ENCODE peak calls at places on chromosome 12, in seven cellular contexts. T is epithelial cell of prostate; F is RPMI7951; Z is activated CD4-positive, alpha-beta T cell treated with anti-CD3 and anti-CD28 coated beads for 48 hours; V is NCI-H748 treated with DMSO at 0.1 percent for 48 hours; U is HuH-7.5; E is lower lobe of right lung. N is an unnamed sample.

GRCh38 chr12:27434673-27435565 is 11.6 kb upstream of the SMCO2 start:
- DNase-seq in V (no peak), U (no peak), F (peak), E (no peak), T (no peak), Z (peak), N (no peak)

GRCh38 chr12:111438501-111438900 is 32.8 kb downstream of the SH2B3 start:
- DNase-seq in Z (peak), F (peak), U (no peak), V (no peak), T (peak), E (no peak), N (no peak)

GRCh38 chr12:41333988-41334387 is 145.9 kb downstream of the PDZRN4 start:
- DNase-seq in Z (no peak), E (no peak), T (no peak), F (no peak), V (no peak), U (no peak), N (no peak)

GRCh38 chr12:60535363-60535762 is 939.5 kb downstream of the SLC16A7 start:
- DNase-seq in V (no peak), Z (no peak), U (no peak), T (no peak), F (no peak), E (no peak), N (no peak)

GRCh38 chr12:99035776-99036175 is 390.7 kb downstream of the APAF1 start:
- DNase-seq in U (no peak), F (no peak), V (no peak), T (no peak), E (no peak), Z (no peak), N (no peak)

GRCh38 chr12:104201238-104202001 is 14.2 kb upstream of the TXNRD1 start:
- DNase-seq in T (no peak), U (peak), F (peak), V (peak), E (no peak), Z (peak), N (no peak)

GRCh38 chr12:102601621-102602020 is 121.3 kb upstream of the IGF1 start:
- DNase-seq in F (no peak), V (no peak), U (no peak), E (no peak), Z (no peak), T (no peak), N (no peak)

GRCh38 chr12:31234053-31234835 is 91.7 kb downstream of the SINHCAF start:
- DNase-seq in T (no peak), F (peak), Z (no peak), V (peak), E (peak), U (no peak), N (no peak)

GRCh38 chr12:80412343-80412953 is 31.6 kb upstream of the PTPRQ start:
- DNase-seq in V (peak), T (no peak), E (no peak), U (peak), F (peak), Z (no peak), N (no peak)

GRCh38 chr12:9687228-9687627 is 17.7 kb downstream of the CLEC2D start:
- DNase-seq in U (no peak), Z (no peak), E (no peak), T (no peak), F (peak), V (no peak), N (no peak)

GRCh38 chr12:47397664-47398281 is 308.1 kb downstream of the RPAP3 start:
- DNase-seq in F (peak), T (peak), U (peak), Z (peak), E (no peak), V (peak), N (peak)

GRCh38 chr12:65194949-65195348 is 25.6 kb downstream of the LEMD3 start:
- DNase-seq in V (no peak), T (no peak), Z (no peak), F (no peak), U (no peak), E (no peak), N (no peak)

GRCh38 chr12:19390208-19390607 is 49.1 kb upstream of the AEBP2 start:
- DNase-seq in V (no peak), T (no peak), Z (no peak), U (no peak), E (no peak), F (peak), N (no peak)

GRCh38 chr12:95083471-95083870 is 10.1 kb upstream of the NR2C1 start:
- DNase-seq in Z (no peak), T (no peak), F (no peak), E (no peak), V (no peak), U (no peak), N (no peak)

GRCh38 chr12:108066583-108067234 is 62.4 kb upstream of the WSCD2 start:
- DNase-seq in E (no peak), V (no peak), Z (no peak), U (no peak), T (no peak), F (no peak), N (no peak)

N was measured in right lobe of liver.